ENCODE peak calls at places on chromosomes 7 and 10, in ten cellular contexts. One of them, this sample, is unnamed.
A peak's percentile ranks its signal among the peaks of the same experiment; 100 is the strongest.

GRCh38 chr7:28062197-28062988 is 118.2 kb downstream of the JAZF1 start:
- DNase-seq in DND-41: peak; percentile 51
- DNase-seq in IMR-90: peak; percentile 65
- DNase-seq in uterus: peak; percentile 77
- DNase-seq in ovary: peak; percentile 74
- DNase-seq in astrocyte of the spinal cord: peak; percentile 42
- DNase-seq in CD8-positive, alpha-beta T cell: peak; percentile 25
- DNase-seq in brain microvascular endothelial cell: peak; percentile 71
- DNase-seq in cardiac fibroblast: peak; percentile 74
- DNase-seq in heart right ventricle: peak; percentile 65
- DNase-seq in this sample: no peak

GRCh38 chr7:40673285-40673684 is 538.5 kb downstream of the SUGCT start:
- DNase-seq in CD8-positive, alpha-beta T cell: no peak
- DNase-seq in uterus: no peak
- DNase-seq in IMR-90: peak; percentile 93
- DNase-seq in DND-41: peak; percentile 20
- DNase-seq in heart right ventricle: no peak
- DNase-seq in cardiac fibroblast: peak; percentile 85
- DNase-seq in ovary: no peak
- DNase-seq in astrocyte of the spinal cord: peak; percentile 89
- DNase-seq in brain microvascular endothelial cell: peak; percentile 53
- DNase-seq in this sample: peak; percentile 62

GRCh38 chr10:84289521-84290200 is 38.7 kb upstream of the CCSER2 start:
- DNase-seq in brain microvascular endothelial cell: no peak
- DNase-seq in uterus: no peak
- DNase-seq in ovary: no peak
- DNase-seq in CD8-positive, alpha-beta T cell: no peak
- DNase-seq in astrocyte of the spinal cord: no peak
- DNase-seq in cardiac fibroblast: no peak
- DNase-seq in DND-41: no peak
- DNase-seq in heart right ventricle: no peak
- DNase-seq in IMR-90: no peak
- DNase-seq in this sample: no peak

GRCh38 chr7:157522954-157523353 is 186.2 kb downstream of the DNAJB6 start:
- DNase-seq in heart right ventricle: no peak
- DNase-seq in IMR-90: no peak
- DNase-seq in ovary: peak; percentile 0
- DNase-seq in brain microvascular endothelial cell: no peak
- DNase-seq in cardiac fibroblast: no peak
- DNase-seq in DND-41: no peak
- DNase-seq in astrocyte of the spinal cord: no peak
- DNase-seq in CD8-positive, alpha-beta T cell: no peak
- DNase-seq in uterus: no peak
- DNase-seq in this sample: no peak

GRCh38 chr7:116150588-116150987 is 59.8 kb upstream of the TES start:
- DNase-seq in ovary: no peak
- DNase-seq in heart right ventricle: no peak
- DNase-seq in DND-41: no peak
- DNase-seq in CD8-positive, alpha-beta T cell: no peak
- DNase-seq in cardiac fibroblast: peak; percentile 29
- DNase-seq in IMR-90: peak; percentile 56
- DNase-seq in astrocyte of the spinal cord: no peak
- DNase-seq in uterus: no peak
- DNase-seq in brain microvascular endothelial cell: peak; percentile 14
- DNase-seq in this sample: no peak

GRCh38 chr7:4681922-4682620 is at the start of gene FOXK1:
- DNase-seq in CD8-positive, alpha-beta T cell: peak; percentile 83
- DNase-seq in ovary: peak; percentile 87
- DNase-seq in cardiac fibroblast: peak; percentile 60
- DNase-seq in uterus: peak; percentile 62
- DNase-seq in IMR-90: peak; percentile 65
- DNase-seq in heart right ventricle: peak; percentile 85
- DNase-seq in astrocyte of the spinal cord: peak; percentile 59
- DNase-seq in DND-41: peak; percentile 82
- DNase-seq in brain microvascular endothelial cell: no peak
- DNase-seq in this sample: no peak

GRCh38 chr7:20172736-20173334 is 44.3 kb downstream of the MACC1 start:
- DNase-seq in CD8-positive, alpha-beta T cell: no peak
- DNase-seq in cardiac fibroblast: peak; percentile 67
- DNase-seq in DND-41: peak; percentile 30
- DNase-seq in ovary: peak; percentile 75
- DNase-seq in IMR-90: peak; percentile 40
- DNase-seq in uterus: peak; percentile 82
- DNase-seq in brain microvascular endothelial cell: peak; percentile 59
- DNase-seq in heart right ventricle: no peak
- DNase-seq in astrocyte of the spinal cord: peak; percentile 66
- DNase-seq in this sample: no peak

GRCh38 chr10:19290770-19291169 is 242.2 kb downstream of the MALRD1 start:
- DNase-seq in DND-41: no peak
- DNase-seq in heart right ventricle: no peak
- DNase-seq in CD8-positive, alpha-beta T cell: no peak
- DNase-seq in brain microvascular endothelial cell: no peak
- DNase-seq in uterus: no peak
- DNase-seq in cardiac fibroblast: no peak
- DNase-seq in astrocyte of the spinal cord: no peak
- DNase-seq in ovary: no peak
- DNase-seq in IMR-90: no peak
- DNase-seq in this sample: no peak

GRCh38 chr10:85600026-85600743 is 766.4 kb downstream of the GRID1 start:
- DNase-seq in CD8-positive, alpha-beta T cell: no peak
- DNase-seq in brain microvascular endothelial cell: no peak
- DNase-seq in DND-41: no peak
- DNase-seq in ovary: no peak
- DNase-seq in IMR-90: no peak
- DNase-seq in astrocyte of the spinal cord: no peak
- DNase-seq in cardiac fibroblast: no peak
- DNase-seq in uterus: no peak
- DNase-seq in heart right ventricle: no peak
- DNase-seq in this sample: no peak

GRCh38 chr10:132676193-132676891 is 109.6 kb downstream of the NKX6-2 start:
- DNase-seq in CD8-positive, alpha-beta T cell: no peak
- DNase-seq in ovary: no peak
- DNase-seq in heart right ventricle: no peak
- DNase-seq in astrocyte of the spinal cord: no peak
- DNase-seq in brain microvascular endothelial cell: no peak
- DNase-seq in uterus: no peak
- DNase-seq in cardiac fibroblast: no peak
- DNase-seq in DND-41: no peak
- DNase-seq in IMR-90: no peak
- DNase-seq in this sample: no peak

DNA sequence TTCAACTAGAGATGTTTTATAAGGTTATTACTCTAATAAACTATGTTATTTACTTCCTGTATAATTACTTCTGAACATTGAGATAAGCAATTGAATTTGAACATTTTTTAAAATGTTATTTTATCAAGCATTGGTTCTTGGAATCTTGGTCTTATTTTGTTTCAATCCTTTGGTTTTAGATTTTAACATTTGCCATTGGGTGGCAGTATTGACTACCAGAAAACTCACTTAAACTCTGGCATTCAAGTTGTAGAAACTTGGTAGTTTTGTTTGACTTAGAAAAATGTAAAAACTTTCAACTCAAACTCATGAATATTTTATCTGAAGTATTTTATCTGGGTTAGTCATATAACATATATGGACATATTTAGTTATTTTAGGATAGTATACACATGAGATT is 48.1 kb downstream of the ATRNL1 start:
- DNase-seq in cardiac fibroblast: peak; percentile 28
- DNase-seq in DND-41: no peak
- DNase-seq in brain microvascular endothelial cell: no peak
- DNase-seq in uterus: no peak
- DNase-seq in CD8-positive, alpha-beta T cell: no peak
- DNase-seq in astrocyte of the spinal cord: peak; percentile 34
- DNase-seq in heart right ventricle: no peak
- DNase-seq in IMR-90: peak; percentile 12
- DNase-seq in ovary: no peak
- DNase-seq in this sample: no peak
- TF ChIP-seq CTCF in cardiac fibroblast: peak; percentile 17
- TF ChIP-seq CTCF in DND-41: peak; percentile 47
- TF ChIP-seq CTCF in brain microvascular endothelial cell: peak; percentile 20
- TF ChIP-seq CTCF in uterus: peak; percentile 20
- TF ChIP-seq CTCF in CD8-positive, alpha-beta T cell: no peak
- TF ChIP-seq CTCF in astrocyte of the spinal cord: peak; percentile 53
- TF ChIP-seq CTCF in heart right ventricle: no peak
- TF ChIP-seq CTCF in IMR-90: peak; percentile 46
- TF ChIP-seq CTCF in ovary: no peak
- TF ChIP-seq CTCF in this sample: peak; percentile 25

DNA sequence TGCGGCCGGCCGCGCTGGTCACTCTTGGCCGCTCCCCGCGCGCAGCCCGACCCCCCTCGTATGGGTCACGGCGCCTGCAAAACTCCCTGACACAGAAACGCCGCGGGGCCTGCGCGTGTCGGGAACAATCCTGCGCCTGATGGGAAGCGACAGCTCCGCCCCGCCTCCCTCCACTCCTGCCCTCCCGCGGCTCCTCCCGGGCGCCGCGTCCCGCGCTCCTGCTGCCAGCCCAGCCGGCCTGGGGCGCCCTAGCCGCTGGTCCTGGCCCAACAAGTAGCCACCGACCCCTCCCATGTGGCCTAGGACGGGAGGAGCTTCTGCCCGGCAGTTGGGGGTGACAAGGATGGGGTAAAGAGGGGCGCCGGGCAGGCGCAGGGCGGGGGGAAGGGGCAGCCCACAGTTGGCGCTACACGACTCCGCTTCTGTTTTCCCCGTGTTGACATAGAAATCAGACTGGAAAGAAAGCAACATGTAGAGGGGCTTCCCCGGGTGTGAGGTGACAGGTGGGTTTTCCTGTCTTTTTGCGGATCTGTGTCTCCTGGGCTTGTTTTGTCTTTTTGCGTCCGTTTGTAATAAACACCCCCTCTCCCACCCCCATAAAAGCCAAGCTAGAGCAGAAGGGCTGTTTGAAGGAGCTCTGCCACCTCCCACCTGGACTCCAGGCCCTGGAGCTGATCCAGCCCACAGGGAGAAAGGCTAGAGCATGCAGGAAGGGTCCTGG is 35.1 kb upstream of the PAX2 start:
- DNase-seq in CD8-positive, alpha-beta T cell: no peak
- DNase-seq in DND-41: no peak
- DNase-seq in brain microvascular endothelial cell: no peak
- DNase-seq in ovary: no peak
- DNase-seq in IMR-90: no peak
- DNase-seq in uterus: no peak
- DNase-seq in heart right ventricle: no peak
- DNase-seq in cardiac fibroblast: no peak
- DNase-seq in astrocyte of the spinal cord: no peak
- DNase-seq in this sample: no peak
- H3K4me3 ChIP-seq in CD8-positive, alpha-beta T cell: no peak overlapping the region
- H3K4me3 ChIP-seq in DND-41: no peak overlapping the region
- H3K4me3 ChIP-seq in brain microvascular endothelial cell: no peak overlapping the region
- H3K4me3 ChIP-seq in ovary: no peak overlapping the region
- H3K4me3 ChIP-seq in IMR-90: no peak overlapping the region
- H3K4me3 ChIP-seq in uterus: no peak overlapping the region
- H3K4me3 ChIP-seq in heart right ventricle: no peak overlapping the region
- H3K4me3 ChIP-seq in cardiac fibroblast: no peak overlapping the region
- H3K4me3 ChIP-seq in astrocyte of the spinal cord: no peak overlapping the region
- H3K4me3 ChIP-seq in this sample: no peak overlapping the region

DNA sequence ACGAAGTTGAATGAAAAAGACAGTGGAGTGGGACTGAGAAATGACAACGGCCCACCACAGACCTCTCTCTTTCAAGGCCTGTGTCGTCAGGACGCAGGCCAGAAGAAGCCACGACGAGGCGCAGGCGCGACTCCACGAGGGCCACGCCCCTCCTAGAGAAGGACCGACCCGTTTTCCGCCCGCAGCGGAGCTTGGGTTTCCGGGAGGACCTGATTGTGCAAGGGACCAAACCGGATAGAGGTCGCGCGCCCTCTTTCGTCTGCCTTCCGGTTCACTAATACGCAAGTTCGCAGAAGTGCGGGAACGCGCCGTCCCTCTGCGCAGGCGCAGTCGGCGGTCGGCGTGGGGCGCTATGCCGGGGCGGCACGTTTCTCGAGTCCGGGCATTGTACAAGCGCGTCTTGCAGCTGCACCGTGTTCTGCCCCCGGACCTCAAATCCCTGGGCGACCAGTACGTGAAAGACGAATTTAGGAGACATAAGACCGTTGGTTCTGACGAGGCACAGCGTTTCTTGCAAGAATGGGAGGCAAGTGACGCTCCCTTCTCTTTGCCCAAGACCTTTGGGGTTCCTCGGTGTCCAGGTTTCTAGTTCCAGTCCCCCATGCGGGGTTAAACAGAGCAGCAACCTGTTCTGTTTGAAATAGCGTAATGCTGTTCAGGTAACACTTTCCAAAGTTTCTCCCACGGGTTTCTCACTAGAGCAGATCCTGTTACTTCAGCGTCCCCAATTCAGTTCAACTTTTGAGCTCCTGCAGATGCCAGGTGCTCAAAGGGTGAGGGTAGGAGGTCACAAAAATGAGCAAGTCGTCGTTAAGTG is at the start of gene SDHAF3:
- DNase-seq in uterus: peak; percentile 96
- DNase-seq in ovary: peak; percentile 96
- DNase-seq in heart right ventricle: peak; percentile 98
- DNase-seq in astrocyte of the spinal cord: peak; percentile 99
- DNase-seq in CD8-positive, alpha-beta T cell: peak; percentile 98
- DNase-seq in brain microvascular endothelial cell: peak; percentile 97
- DNase-seq in cardiac fibroblast: peak; percentile 99
- DNase-seq in DND-41: peak; percentile 93
- DNase-seq in IMR-90: peak; percentile 97
- DNase-seq in this sample: peak; percentile 91
- TF ChIP-seq CTCF in uterus: peak; percentile 20
- TF ChIP-seq CTCF in ovary: no peak
- TF ChIP-seq CTCF in heart right ventricle: no peak
- TF ChIP-seq CTCF in astrocyte of the spinal cord: no peak
- TF ChIP-seq CTCF in CD8-positive, alpha-beta T cell: no peak
- TF ChIP-seq CTCF in brain microvascular endothelial cell: peak; percentile 18
- TF ChIP-seq CTCF in cardiac fibroblast: no peak
- TF ChIP-seq CTCF in DND-41: peak; percentile 8
- TF ChIP-seq CTCF in IMR-90: peak; percentile 11
- TF ChIP-seq CTCF in this sample: peak; percentile 22

GRCh38 chr10:624312-624604 is 65.2 kb downstream of the DIP2C start:
- DNase-seq in astrocyte of the spinal cord: no peak
- DNase-seq in cardiac fibroblast: no peak
- DNase-seq in DND-41: no peak
- DNase-seq in heart right ventricle: no peak
- DNase-seq in IMR-90: no peak
- DNase-seq in CD8-positive, alpha-beta T cell: no peak
- DNase-seq in uterus: no peak
- DNase-seq in ovary: no peak
- DNase-seq in brain microvascular endothelial cell: no peak
- DNase-seq in this sample: no peak

GRCh38 chr10:623477-624311 is 65.8 kb downstream of the DIP2C start:
- DNase-seq in brain microvascular endothelial cell: no peak
- DNase-seq in CD8-positive, alpha-beta T cell: no peak
- DNase-seq in DND-41: no peak
- DNase-seq in ovary: no peak
- DNase-seq in uterus: no peak
- DNase-seq in IMR-90: no peak
- DNase-seq in astrocyte of the spinal cord: no peak
- DNase-seq in cardiac fibroblast: no peak
- DNase-seq in heart right ventricle: no peak
- DNase-seq in this sample: no peak

GRCh38 chr10:625751-626711 is 63.4 kb downstream of the DIP2C start:
- DNase-seq in cardiac fibroblast: no peak
- DNase-seq in CD8-positive, alpha-beta T cell: no peak
- DNase-seq in ovary: no peak
- DNase-seq in astrocyte of the spinal cord: no peak
- DNase-seq in IMR-90: no peak
- DNase-seq in DND-41: no peak
- DNase-seq in heart right ventricle: no peak
- DNase-seq in brain microvascular endothelial cell: no peak
- DNase-seq in uterus: no peak
- DNase-seq in this sample: no peak

GRCh38 chr10:624605-625334 is 64.7 kb downstream of the DIP2C start:
- DNase-seq in DND-41: no peak
- DNase-seq in ovary: peak; percentile 68
- DNase-seq in brain microvascular endothelial cell: peak; percentile 91
- DNase-seq in CD8-positive, alpha-beta T cell: no peak
- DNase-seq in IMR-90: peak; percentile 85
- DNase-seq in heart right ventricle: peak; percentile 72
- DNase-seq in cardiac fibroblast: peak; percentile 89
- DNase-seq in astrocyte of the spinal cord: peak; percentile 81
- DNase-seq in uterus: peak; percentile 76
- DNase-seq in this sample: no peak

GRCh38 chr10:625335-625699 is 64.2 kb downstream of the DIP2C start:
- DNase-seq in DND-41: no peak
- DNase-seq in ovary: no peak
- DNase-seq in IMR-90: no peak
- DNase-seq in astrocyte of the spinal cord: no peak
- DNase-seq in heart right ventricle: peak; percentile 72
- DNase-seq in CD8-positive, alpha-beta T cell: no peak
- DNase-seq in uterus: no peak
- DNase-seq in brain microvascular endothelial cell: peak; percentile 43
- DNase-seq in cardiac fibroblast: no peak
- DNase-seq in this sample: no peak
- H3K4me3 ChIP-seq in DND-41: no peak overlapping the region
- H3K4me3 ChIP-seq in ovary: peak overlapping the region; percentile 18
- H3K4me3 ChIP-seq in IMR-90: no peak overlapping the region
- H3K4me3 ChIP-seq in astrocyte of the spinal cord: no peak overlapping the region
- H3K4me3 ChIP-seq in heart right ventricle: peak overlapping the region; percentile 5
- H3K4me3 ChIP-seq in CD8-positive, alpha-beta T cell: no peak overlapping the region
- H3K4me3 ChIP-seq in uterus: peak overlapping the region; percentile 19
- H3K4me3 ChIP-seq in brain microvascular endothelial cell: peak overlapping the region; percentile 12
- H3K4me3 ChIP-seq in cardiac fibroblast: no peak overlapping the region
- H3K4me3 ChIP-seq in this sample: no peak overlapping the region